ENCODE peak calls at places on chromosomes 13 and 19, in six cellular contexts. E is activated CD4-positive, alpha-beta T cell treated with anti-CD3 and anti-CD28 coated beads, Interleukin-2, amount 50 U/mL, for 1 hour; C is GM20000; Z is GM18507; U is WTC11; M is RCC 7860. R is an unnamed sample.

GRCh38 chr13:112346173-112346898 is 29.8 kb upstream of the SPACA7 start:
- DNase-seq in E (no peak), C (no peak), Z (no peak), U (peak), M (no peak), R (no peak)

GRCh38 chr13:29847501-29847983 is 2.9 kb downstream of the UBL3 start:
- DNase-seq in E (no peak), C (peak), Z (no peak), U (no peak), M (no peak), R (no peak)

GRCh38 chr13:46296920-46297319 is 85.2 kb downstream of the LRRC63 start:
- DNase-seq in E (no peak), C (no peak), Z (no peak), U (no peak), M (peak), R (no peak)

GRCh38 chr19:16619456-16619855 is 8.5 kb downstream of the MED26 start:
- DNase-seq in E (no peak), C (no peak), Z (no peak), U (no peak), M (no peak), R (no peak)

GRCh38 chr13:59747529-59747928 is 416.2 kb downstream of the DIAPH3 start:
- DNase-seq in E (no peak), C (peak), Z (no peak), U (no peak), M (no peak), R (no peak)

GRCh38 chr13:75637101-75637774 is 1.1 kb downstream of the LMO7 start:
- DNase-seq in E (no peak), C (peak), Z (no peak), U (peak), M (no peak), R (no peak)

GRCh38 chr13:110560606-110561334 is 752 bp downstream of the RAB20 start:
- DNase-seq in E (no peak), C (peak), Z (no peak), U (no peak), M (no peak), R (no peak)

GRCh38 chr19:39160889-39161672 is 35.5 kb downstream of the PAK4 start:
- DNase-seq in E (no peak), C (no peak), Z (no peak), U (no peak), M (no peak), R (peak)

GRCh38 chr19:8973501-8974091 is 36.6 kb downstream of the MUC16 start:
- DNase-seq in E (no peak), C (no peak), Z (no peak), U (no peak), M (no peak), R (no peak)

GRCh38 chr13:67043901-67044300 is 186.2 kb downstream of the PCDH9 start:
- DNase-seq in E (no peak), C (no peak), Z (no peak), U (no peak), M (no peak), R (no peak)

GRCh38 chr13:56953965-56954364 is 186.8 kb upstream of the PRR20A start:
- DNase-seq in E (no peak), C (no peak), Z (no peak), U (no peak), M (no peak), R (no peak)

GRCh38 chr13:27374650-27375049 is 49.8 kb upstream of the GTF3A start:
- DNase-seq in E (peak), C (peak), Z (peak), U (peak), M (peak), R (no peak)

GRCh38 chr19:28535352-28535775 is 677.6 kb downstream of the UQCRFS1 start:
- DNase-seq in E (no peak), C (no peak), Z (no peak), U (no peak), M (no peak), R (no peak)

GRCh38 chr13:101346942-101347728 is 69.2 kb downstream of the NALCN start:
- DNase-seq in E (no peak), C (no peak), Z (no peak), U (no peak), M (no peak), R (no peak)

GRCh38 chr19:52007436-52007804 is 591 bp downstream of the ZNF615 start:
- DNase-seq in E (no peak), C (no peak), Z (no peak), U (peak), M (no peak), R (no peak)

GRCh38 chr19:57099199-57099661 is 20.6 kb upstream of the USP29 start:
- DNase-seq in E (peak), C (peak), Z (peak), U (peak), M (no peak), R (no peak)

GRCh38 chr19:6020972-6021805 is 43.2 kb upstream of the RANBP3 start:
- DNase-seq in E (no peak), C (no peak), Z (no peak), U (no peak), M (no peak), R (no peak)

GRCh38 chr13:39306639-39307589 is 268.7 kb downstream of the NHLRC3 start:
- DNase-seq in E (no peak), C (peak), Z (peak), U (no peak), M (no peak), R (no peak)

GRCh38 chr13:40306817-40307216 is 359.6 kb downstream of the FOXO1 start:
- DNase-seq in E (no peak), C (no peak), Z (no peak), U (no peak), M (no peak), R (no peak)

GRCh38 chr19:45999653-46000121 is 4.4 kb downstream of the CCDC61 start:
- DNase-seq in E (no peak), C (no peak), Z (no peak), U (peak), M (no peak), R (no peak)

GRCh38 chr13:20231839-20232555 is at the start of gene GJB6:
- DNase-seq in E (peak), C (peak), Z (no peak), U (peak), M (no peak), R (no peak)

GRCh38 chr19:12247644-12248222 is 47.0 kb downstream of the ZNF44 start:
- DNase-seq in E (no peak), C (no peak), Z (no peak), U (no peak), M (no peak), R (no peak)

GRCh38 chr13:19345916-19346422 is 164.3 kb upstream of the TUBA3C start:
- DNase-seq in E (no peak), C (no peak), Z (no peak), U (no peak), M (no peak), R (no peak)

GRCh38 chr13:93959796-93960533 is 519.5 kb downstream of the DCT start:
- DNase-seq in E (no peak), C (no peak), Z (no peak), U (no peak), M (no peak), R (no peak)

GRCh38 chr19:13996928-13997636 is 9.0 kb downstream of the RFX1 start:
- DNase-seq in E (no peak), C (peak), Z (no peak), U (no peak), M (no peak), R (no peak)

GRCh38 chr19:32097620-32098019 is 247.8 kb upstream of the ZNF507 start:
- DNase-seq in E (no peak), C (no peak), Z (no peak), U (no peak), M (no peak), R (no peak)

GRCh38 chr13:88623150-88623549 is 952.0 kb downstream of the SLITRK5 start:
- DNase-seq in E (no peak), C (no peak), Z (no peak), U (no peak), M (no peak), R (no peak)